ENCODE peak calls at places on chromosomes 11 and 22, in seven cellular contexts. B, G, N, Z, P, J and Y are unnamed samples.

GRCh38 chr11:72831521-72832300 is 17.5 kb downstream of the ATG16L2 start:
- DNase-seq in J (peak; percentile 87), P (peak; percentile 85), B (peak; percentile 85), N (peak; percentile 87), Z (peak; percentile 84), G (peak; percentile 85), Y (peak; percentile 91)

GRCh38 chr11:95267814-95268213 is 36.8 kb upstream of the SESN3 start:
- DNase-seq in N (no peak), B (no peak), G (no peak), Z (no peak), J (no peak), P (no peak), Y (no peak)

GRCh38 chr11:129533395-129533794 is 157.7 kb downstream of the BARX2 start:
- DNase-seq in N (no peak), Z (no peak), P (no peak), B (no peak), J (no peak), G (no peak), Y (no peak)

GRCh38 chr11:57761301-57762234 is at the start of gene CTNND1:
- DNase-seq in Z (peak; percentile 80), J (peak; percentile 90), G (peak; percentile 87), B (peak; percentile 95), P (peak; percentile 92), N (peak; percentile 82), Y (no peak)

GRCh38 chr11:45149483-45150056 is 3.1 kb downstream of the PRDM11 start:
- DNase-seq in Z (no peak), N (no peak), J (no peak), B (no peak), G (peak; percentile 11), P (peak; percentile 11), Y (peak; percentile 55)

GRCh38 chr22:17540481-17540880 is 22.8 kb upstream of the SLC25A18 start:
- DNase-seq in J (no peak), P (no peak), N (no peak), B (no peak), Z (no peak), G (no peak), Y (no peak)

GRCh38 chr11:1573847-1574255 is 1.8 kb upstream of the DUSP8 start:
- DNase-seq in B (peak; percentile 30), N (peak; percentile 86), Z (no peak), J (no peak), G (peak; percentile 87), P (no peak), Y (no peak)

GRCh38 chr11:75339685-75340409 is 11.6 kb downstream of the ARRB1 start:
- DNase-seq in N (no peak), Z (no peak), B (no peak), J (no peak), P (peak; percentile 49), G (no peak), Y (no peak)

GRCh38 chr11:11993814-11994213 is 14.6 kb downstream of the DKK3 start:
- DNase-seq in J (no peak), N (peak; percentile 46), P (no peak), B (no peak), G (no peak), Z (no peak), Y (no peak)

DNA sequence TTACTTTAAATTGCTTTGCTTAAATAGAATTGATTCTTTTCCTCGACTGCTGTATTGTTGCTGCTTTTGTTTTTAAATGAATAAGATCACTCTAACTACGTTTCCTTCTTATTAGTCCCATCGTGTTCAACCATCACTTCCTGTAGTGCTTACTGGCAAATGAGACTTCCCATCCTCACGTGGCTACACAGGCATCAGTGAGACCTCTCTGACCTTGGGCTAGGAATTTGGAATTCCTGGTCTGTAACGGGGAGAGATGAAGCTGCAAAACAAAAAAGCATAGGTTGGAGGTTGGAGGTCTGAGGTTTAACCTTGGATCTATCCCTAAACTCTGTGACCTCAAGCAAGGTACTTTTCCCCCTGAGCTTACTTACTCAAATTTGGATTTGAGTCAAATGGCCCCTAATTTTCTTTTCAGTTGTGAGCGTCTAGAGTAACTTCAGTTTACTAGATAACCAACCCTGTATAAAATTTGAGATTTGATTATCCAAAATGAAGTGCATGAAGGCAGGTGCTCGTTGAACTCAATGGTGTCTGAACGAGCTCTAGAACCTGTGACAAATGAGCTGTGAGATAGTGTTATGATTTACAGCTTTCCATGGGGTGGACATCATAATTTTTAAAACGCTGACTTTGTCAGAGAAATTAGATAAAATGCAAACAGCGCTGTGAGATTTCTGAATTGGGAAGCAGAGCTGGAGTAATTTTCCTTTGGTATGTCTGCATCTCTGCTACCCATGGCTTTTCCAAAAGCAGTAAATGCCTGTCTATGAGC is 151.2 kb downstream of the DBX1 start:
- DNase-seq in Z (no peak), B (no peak), G (no peak), J (no peak), N (no peak), P (no peak), Y (no peak)
- H3K4me1 ChIP-seq in Z (peaks cover 31% of the 10 kb centered on the region), B (no peaks in the 10 kb centered on the region), G (no peaks in the 10 kb centered on the region), J (no peaks in the 10 kb centered on the region), N (no peaks in the 10 kb centered on the region), P (peaks cover 4% of the 10 kb centered on the region), Y (no peaks in the 10 kb centered on the region)

GRCh38 chr22:36356708-36357694 is 30.8 kb downstream of the MYH9 start:
- DNase-seq in N (no peak), J (no peak), P (no peak), G (no peak), B (no peak), Z (no peak), Y (no peak)
- H3K4me1 ChIP-seq in N (peaks cover 93% of the 10 kb centered on the region), J (no peaks in the 10 kb centered on the region), P (peaks cover 28% of the 10 kb centered on the region), G (peaks cover 100% of the 10 kb centered on the region), B (peaks cover 57% of the 10 kb centered on the region), Z (peaks cover 70% of the 10 kb centered on the region), Y (peaks cover 99% of the 10 kb centered on the region)

GRCh38 chr22:45953178-45953577 is 23.8 kb downstream of the WNT7B start:
- DNase-seq in N (no peak), J (no peak), Z (no peak), P (no peak), B (no peak), G (no peak), Y (no peak)

GRCh38 chr22:45949921-45950320 is 27.0 kb downstream of the WNT7B start:
- DNase-seq in J (no peak), G (no peak), P (no peak), Z (no peak), B (no peak), N (no peak), Y (no peak)

GRCh38 chr22:45949258-45949870 is 27.6 kb downstream of the WNT7B start:
- DNase-seq in J (no peak), G (no peak), P (no peak), B (no peak), N (no peak), Z (no peak), Y (no peak)

GRCh38 chr22:45952151-45952550 is 24.8 kb downstream of the WNT7B start:
- DNase-seq in J (no peak), P (no peak), G (no peak), B (no peak), Z (no peak), N (no peak), Y (no peak)

DNA sequence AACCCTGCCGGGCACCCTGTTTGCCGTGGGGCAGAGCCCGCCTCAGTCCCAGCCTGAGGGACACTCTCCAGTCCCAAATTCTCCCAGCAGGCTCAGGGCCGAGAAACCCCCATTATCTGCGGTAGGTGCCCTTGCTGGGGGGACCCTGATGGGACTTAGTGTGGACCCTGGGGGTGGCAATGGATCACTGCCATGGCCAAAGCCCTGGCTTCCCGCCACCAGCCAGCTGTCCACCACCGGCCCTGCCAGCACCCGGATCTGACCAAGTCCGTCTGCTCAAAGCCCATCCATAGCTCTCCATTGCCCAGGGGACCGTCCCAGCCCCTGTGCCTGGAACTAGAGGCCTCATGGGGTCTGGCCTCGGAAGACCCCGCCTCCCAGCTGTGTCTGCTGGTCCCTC is 24.4 kb downstream of the WNT7B start:
- DNase-seq in N (no peak), B (no peak), P (no peak), Z (no peak), G (no peak), J (no peak), Y (no peak)
- H3K4me1 ChIP-seq in N (no peaks in the 10 kb centered on the region), B (no peaks in the 10 kb centered on the region), P (no peaks in the 10 kb centered on the region), Z (no peaks in the 10 kb centered on the region), G (no peaks in the 10 kb centered on the region), J (no peaks in the 10 kb centered on the region), Y (no peaks in the 10 kb centered on the region)

DNA sequence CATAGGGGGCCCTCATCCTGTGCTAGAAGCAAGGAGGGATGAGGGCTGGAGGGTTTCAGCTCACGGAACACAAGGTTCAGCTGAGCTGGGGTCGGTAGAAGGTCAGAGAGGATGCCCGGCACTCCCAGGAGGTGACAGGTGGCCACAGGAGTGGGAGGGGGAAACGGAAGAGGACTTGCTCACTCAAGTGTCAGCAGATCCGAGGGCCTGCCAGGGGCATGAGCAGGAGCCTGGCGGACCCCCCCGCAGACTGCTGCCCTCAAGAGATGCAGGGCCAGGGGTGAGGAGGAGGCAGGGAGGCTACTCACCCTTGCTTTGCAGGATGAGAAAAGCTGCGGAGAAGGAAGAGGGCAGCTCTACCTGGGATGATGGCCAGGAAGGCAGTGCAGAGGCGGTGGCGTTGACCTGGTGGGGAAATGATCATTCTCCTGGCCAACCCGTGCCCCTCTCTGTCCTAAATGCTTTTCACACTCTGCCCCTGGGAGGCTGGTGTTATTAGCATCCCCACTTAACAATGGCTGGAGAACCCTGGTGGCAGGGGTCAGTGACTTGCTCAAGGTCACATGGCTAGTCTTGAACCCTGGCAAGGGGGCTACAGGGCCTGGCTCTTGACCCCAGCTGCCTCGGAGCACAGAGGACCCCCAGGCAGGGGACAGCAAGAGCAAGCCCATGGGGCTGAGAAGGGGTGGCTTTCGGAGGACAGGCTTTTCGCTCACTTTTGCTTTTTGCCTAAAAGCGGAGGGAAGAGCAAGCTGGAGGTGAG is 30.1 kb upstream of the CSNK1E start:
- DNase-seq in G (no peak), Z (no peak), B (no peak), J (no peak), P (no peak), N (peak; percentile 50), Y (peak; percentile 58)
- H3K4me1 ChIP-seq in G (no peaks in the 10 kb centered on the region), Z (no peaks in the 10 kb centered on the region), B (no peaks in the 10 kb centered on the region), J (no peaks in the 10 kb centered on the region), P (no peaks in the 10 kb centered on the region), N (no peaks in the 10 kb centered on the region), Y (no peaks in the 10 kb centered on the region)

GRCh38 chr11:93537767-93538261 is 5.4 kb downstream of the SMCO4 start:
- DNase-seq in Z (peak; percentile 40), N (peak; percentile 83), P (no peak), J (peak; percentile 52), B (peak; percentile 72), G (peak; percentile 92), Y (peak; percentile 78)
- H3K4me1 ChIP-seq in Z (peaks cover 35% of the 10 kb centered on the region), N (peaks cover 58% of the 10 kb centered on the region), P (no peaks in the 10 kb centered on the region), J (no peaks in the 10 kb centered on the region), B (no peaks in the 10 kb centered on the region), G (peaks cover 64% of the 10 kb centered on the region), Y (peaks cover 61% of the 10 kb centered on the region)

DNA sequence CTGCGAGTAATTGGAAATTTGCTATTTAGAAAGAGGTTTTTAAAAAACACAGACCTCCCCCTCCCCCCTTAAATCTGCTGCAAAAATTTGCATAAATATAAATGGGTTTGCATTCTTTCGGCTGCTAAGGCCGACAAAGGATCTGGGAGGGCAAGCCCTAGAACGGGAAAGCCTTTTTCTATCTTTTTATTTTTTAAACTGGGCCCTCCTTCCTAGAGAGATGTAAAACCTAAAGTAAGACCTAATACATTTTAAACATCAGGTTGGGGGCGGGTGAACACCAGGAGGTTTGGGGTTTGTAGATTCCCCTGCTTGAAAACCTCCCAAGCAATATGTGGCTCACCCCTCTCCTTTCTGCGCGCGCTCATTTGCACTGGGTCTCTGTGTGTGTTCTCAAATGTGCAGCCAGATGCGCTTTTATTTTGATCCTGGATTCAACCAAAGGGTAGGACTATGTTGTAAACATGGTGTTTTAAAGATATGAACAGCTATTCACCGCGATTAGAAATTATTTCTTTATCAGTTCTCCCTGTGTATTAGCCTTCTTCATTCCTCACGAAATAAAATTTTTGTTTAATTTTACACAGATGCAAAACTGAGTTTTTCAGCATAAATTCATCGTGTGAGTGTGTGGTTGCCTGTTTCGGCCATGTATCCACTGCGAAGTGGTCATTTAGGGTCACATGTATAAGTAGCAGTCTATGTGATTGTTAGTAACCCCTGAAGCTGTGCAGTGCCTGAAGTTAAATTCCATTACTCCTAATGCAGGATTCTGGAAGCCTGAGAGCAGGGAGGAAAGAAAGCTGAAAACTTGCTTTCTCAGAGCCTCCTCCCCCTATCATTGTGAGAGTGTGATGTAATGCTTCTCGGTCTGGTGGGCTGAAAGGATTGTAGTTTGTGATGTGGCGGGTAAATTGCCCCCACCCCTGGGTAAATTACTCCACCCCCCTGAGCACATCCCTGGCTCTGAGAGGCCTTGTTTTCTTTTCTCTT is 988 bp downstream of the TNRC6B start:
- DNase-seq in N (no peak), G (peak; percentile 30), J (peak; percentile 19), Z (no peak), P (peak; percentile 71), B (no peak), Y (peak; percentile 77)
- H3K4me1 ChIP-seq in N (peaks cover 57% of the 10 kb centered on the region), G (peaks cover 72% of the 10 kb centered on the region), J (peaks cover 3% of the 10 kb centered on the region), Z (peaks cover 72% of the 10 kb centered on the region), P (peaks cover 17% of the 10 kb centered on the region), B (peaks cover 11% of the 10 kb centered on the region), Y (peaks cover 86% of the 10 kb centered on the region)